ENCODE peak calls at places on chromosomes 16 and 17, in four cellular contexts. X is K562, B is GM12878, N is HepG2. Z is an unnamed sample.
A peak's percentile ranks its signal among the peaks of the same experiment; 100 is the strongest.

GRCh38 chr17:60249517-60249826 is 99.7 kb downstream of the CA4 start:
- DNase-seq in X (no peak), B (no peak), N (no peak), Z (no peak)

GRCh38 chr17:62950067-62950466 is 16.0 kb upstream of the TANC2 start:
- DNase-seq in X (no peak), B (no peak), N (no peak), Z (no peak)

GRCh38 chr16:28052274-28053128 is 11.0 kb downstream of the GSG1L start:
- DNase-seq in X (no peak), B (no peak), N (no peak), Z (no peak)

GRCh38 chr16:58102665-58103427 is 26.3 kb downstream of the CFAP20 start:
- DNase-seq in X (no peak), B (no peak), N (no peak), Z (no peak)

GRCh38 chr16:68599586-68599985 is 45.5 kb upstream of the CDH3 start:
- DNase-seq in X (no peak), B (no peak), N (no peak), Z (peak; percentile 36)

GRCh38 chr16:23131436-23131835 is 17.8 kb downstream of the USP31 start:
- DNase-seq in X (no peak), B (no peak), N (no peak), Z (no peak)

GRCh38 chr17:68036304-68037147 is 991 bp downstream of the KPNA2 start:
- DNase-seq in X (no peak), B (no peak), N (no peak), Z (no peak)

GRCh38 chr17:56416682-56417351 is 176.7 kb upstream of the NOG start:
- DNase-seq in X (no peak), B (no peak), N (no peak), Z (no peak)

GRCh38 chr16:8958344-8958808 is 5.3 kb downstream of the USP7 start:
- DNase-seq in X (no peak), B (no peak), N (no peak), Z (no peak)

GRCh38 chr17:21352981-21353265 is 23.2 kb upstream of the KCNJ12 start:
- DNase-seq in X (no peak), B (no peak), N (no peak), Z (no peak)
- TF ChIP-seq EZH2 in X (no peak), B (no peak), N (no peak), Z (no peak)

GRCh38 chr16:65336169-65336568 is 214.3 kb upstream of the CDH11 start:
- DNase-seq in X (no peak), B (no peak), N (no peak), Z (no peak)
- TF ChIP-seq JUNB in X (no peak), B (no peak), N (no peak), Z (no peak)

DNA sequence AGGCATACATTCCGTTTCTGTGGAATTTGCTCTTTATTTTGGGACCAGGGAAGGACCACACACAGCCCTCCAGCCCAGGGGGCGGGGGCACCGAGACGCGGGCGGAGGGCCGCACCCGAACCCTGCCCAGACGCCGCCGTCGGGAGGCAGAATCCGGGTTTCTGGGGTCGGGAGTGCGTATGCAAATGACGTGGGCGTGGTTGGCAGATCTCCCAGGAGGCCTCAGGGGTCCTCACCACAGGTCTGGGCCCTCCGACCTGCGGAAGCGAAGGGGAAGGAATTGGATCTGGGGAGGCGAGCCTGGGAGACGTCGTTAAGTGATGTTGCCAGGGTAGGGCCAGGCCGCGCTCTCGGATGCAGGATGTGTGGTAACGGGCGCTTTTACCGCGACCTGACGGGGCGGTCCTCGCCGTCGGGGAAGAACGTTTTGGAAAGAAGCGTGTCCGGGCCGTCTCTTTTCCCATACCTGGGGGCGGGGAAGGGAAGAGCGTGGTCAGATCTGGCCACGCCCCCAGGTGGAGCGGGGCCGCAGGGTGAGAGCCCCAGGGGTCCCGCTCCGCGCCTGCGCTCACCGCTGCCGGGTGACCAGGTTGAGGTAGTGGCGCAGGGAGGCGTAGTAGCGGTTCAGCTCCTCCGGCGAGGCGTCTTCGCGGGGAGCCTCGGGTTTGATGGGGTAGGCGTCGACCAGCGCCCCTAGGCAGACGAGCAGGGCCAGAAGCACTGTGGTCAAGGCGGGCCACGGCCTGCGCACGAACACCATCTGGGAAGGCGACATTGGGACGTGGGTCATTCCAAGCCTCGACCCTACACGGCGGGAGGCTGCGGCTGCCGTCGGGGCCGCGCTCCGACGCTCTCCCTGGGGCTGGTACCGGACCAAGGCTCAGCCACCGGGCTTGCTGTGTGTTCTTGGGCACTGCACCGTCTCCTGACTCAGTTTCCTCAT is 745 bp downstream of the PYY start:
- DNase-seq in X (peak; percentile 90), B (no peak), N (no peak), Z (peak; percentile 97)
- TF ChIP-seq EZH2 in X (no peak), B (no peak), N (peak; percentile 100), Z (no peak)

GRCh38 chr17:40560592-40561293 is 4.5 kb downstream of the CCR7 start:
- DNase-seq in X (peak; percentile 52), B (peak; percentile 96), N (no peak), Z (no peak)
- TF ChIP-seq JUNB in X (no peak), B (peak; percentile 87), N (no peak), Z (no peak)

GRCh38 chr17:57696050-57696449 is 49.0 kb downstream of the CCDC182 start:
- DNase-seq in X (no peak), B (no peak), N (no peak), Z (no peak)
- TF ChIP-seq EZH2 in X (no peak), B (no peak), N (no peak), Z (no peak)

GRCh38 chr17:7191069-7191468 is 11.9 kb upstream of the ASGR1 start:
- DNase-seq in X (no peak), B (no peak), N (no peak), Z (no peak)
- TF ChIP-seq JUNB in X (no peak), B (no peak), N (no peak), Z (no peak)